ENCODE peak calls at places on chromosomes 5 and 9, in six cellular contexts. V, R, N, H, X and F are unnamed samples.

GRCh38 chr9:127561491-127562270 is 50.4 kb upstream of the STXBP1 start:
- DNase-seq in V (peak), R (peak), N (peak), H (peak), X (peak), F (peak)

GRCh38 chr5:111063709-111064322 is 7.7 kb upstream of the TSLP start:
- DNase-seq in V (no peak), R (peak), N (no peak), H (no peak), X (peak), F (no peak)

GRCh38 chr5:68217476-68217984 is 2.0 kb downstream of the PIK3R1 start:
- DNase-seq in V (no peak), R (no peak), N (peak), H (peak), X (peak), F (no peak)

GRCh38 chr9:80586786-80587185 is 1015.0 kb downstream of the TLE4 start:
- DNase-seq in V (no peak), R (no peak), N (no peak), H (no peak), X (no peak), F (no peak)

GRCh38 chr5:5063533-5063953 is 76.6 kb upstream of the ADAMTS16 start:
- DNase-seq in V (no peak), R (no peak), N (peak), H (no peak), X (no peak), F (no peak)

GRCh38 chr9:91245432-91246313 is 116.0 kb downstream of the AUH start:
- DNase-seq in V (no peak), R (no peak), N (no peak), H (no peak), X (peak), F (no peak)

GRCh38 chr9:85433046-85433445 is 308.7 kb downstream of the AGTPBP1 start:
- DNase-seq in V (no peak), R (no peak), N (no peak), H (no peak), X (no peak), F (no peak)

GRCh38 chr5:157593036-157593435 is 17.5 kb upstream of the ADAM19 start:
- DNase-seq in V (no peak), R (no peak), N (no peak), H (no peak), X (no peak), F (no peak)

GRCh38 chr9:134057751-134058701 is 9.8 kb downstream of the BRD3 start:
- DNase-seq in V (no peak), R (no peak), N (no peak), H (peak), X (no peak), F (no peak)

GRCh38 chr9:87428659-87429058 is 69.0 kb upstream of the DAPK1 start:
- DNase-seq in V (no peak), R (peak), N (no peak), H (no peak), X (no peak), F (no peak)

GRCh38 chr5:31833710-31834109 is 194.8 kb downstream of the PDZD2 start:
- DNase-seq in V (no peak), R (no peak), N (no peak), H (no peak), X (no peak), F (no peak)

GRCh38 chr5:91139572-91140200 is 243.4 kb downstream of the ARRDC3 start:
- DNase-seq in V (no peak), R (no peak), N (no peak), H (no peak), X (peak), F (no peak)

GRCh38 chr9:133521122-133522072 is 3.4 kb downstream of the MYMK start:
- DNase-seq in V (no peak), R (no peak), N (no peak), H (no peak), X (no peak), F (no peak)

GRCh38 chr9:79695531-79696218 is 123.9 kb downstream of the TLE4 start:
- DNase-seq in V (no peak), R (no peak), N (no peak), H (no peak), X (no peak), F (no peak)

GRCh38 chr5:142057697-142058056 is 44.9 kb upstream of the GNPDA1 start:
- DNase-seq in V (no peak), R (peak), N (no peak), H (no peak), X (no peak), F (no peak)

GRCh38 chr9:16369427-16369826 is 501.0 kb downstream of the BNC2 start:
- DNase-seq in V (no peak), R (no peak), N (no peak), H (no peak), X (no peak), F (no peak)

GRCh38 chr5:36669015-36669651 is 62.7 kb downstream of the SLC1A3 start:
- DNase-seq in V (no peak), R (no peak), N (no peak), H (no peak), X (no peak), F (no peak)

GRCh38 chr5:105581988-105582690 is 2019.5 kb upstream of the NUDT12 start:
- DNase-seq in V (no peak), R (no peak), N (no peak), H (no peak), X (no peak), F (no peak)

GRCh38 chr5:141636413-141637265 is at the start of the genes HDAC3 and RELL2:
- DNase-seq in V (peak), R (peak), N (peak), H (peak), X (peak), F (no peak)

GRCh38 chr9:111974092-111974681 is 77.6 kb downstream of the UGCG start:
- DNase-seq in V (no peak), R (peak), N (no peak), H (peak), X (peak), F (no peak)

GRCh38 chr5:91132552-91132951 is 250.6 kb downstream of the ARRDC3 start:
- DNase-seq in V (no peak), R (no peak), N (no peak), H (no peak), X (no peak), F (no peak)

GRCh38 chr5:138955013-138955660 is 80.0 kb upstream of the LRRTM2 start:
- DNase-seq in V (no peak), R (no peak), N (peak), H (no peak), X (peak), F (no peak)

GRCh38 chr5:125402787-125403186 is 656.3 kb upstream of the ZNF608 start:
- DNase-seq in V (no peak), R (no peak), N (no peak), H (no peak), X (no peak), F (no peak)
- TF ChIP-seq CTCF in V (no peak), R (no peak), N (no peak), H (no peak), X (no peak), F (no peak)

DNA sequence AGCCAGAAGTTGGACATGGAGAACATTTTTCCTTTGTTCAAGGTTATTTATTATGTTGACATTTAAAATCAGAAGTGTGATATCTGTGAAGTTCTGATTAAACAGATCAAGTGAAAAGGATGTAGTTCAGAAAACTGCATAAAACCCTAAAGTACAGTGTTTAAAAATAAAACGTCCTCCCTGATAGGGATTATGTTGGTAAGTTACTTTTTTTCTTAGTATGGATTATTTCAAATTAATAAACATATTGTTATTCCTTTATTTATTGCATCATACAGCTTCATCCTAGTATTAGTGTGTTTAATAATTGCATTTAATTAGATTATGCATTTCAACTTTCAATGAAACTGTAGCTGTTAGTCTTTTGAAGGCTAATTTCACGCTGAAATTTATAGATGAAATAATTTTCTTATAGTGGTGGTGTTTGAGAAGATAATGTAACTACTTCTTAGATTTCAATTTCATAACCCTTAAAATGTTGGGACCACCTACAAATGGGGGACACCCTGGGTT is 157.9 kb upstream of the DMRT1 start:
- DNase-seq in V (no peak), R (no peak), N (no peak), H (no peak), X (no peak), F (no peak)
- H3K4me3 ChIP-seq in V (peak), R (no peak), N (no peak), H (no peak), X (no peak), F (no peak)

GRCh38 chr5:57435701-57436134 is 46.9 kb downstream of the ACTBL2 start:
- DNase-seq in V (no peak), R (peak), N (no peak), H (no peak), X (peak), F (peak)

GRCh38 chr5:57431816-57432215 is 50.8 kb downstream of the ACTBL2 start:
- DNase-seq in V (no peak), R (no peak), N (no peak), H (no peak), X (no peak), F (no peak)

GRCh38 chr5:57434683-57435082 is 47.9 kb downstream of the ACTBL2 start:
- DNase-seq in V (no peak), R (no peak), N (no peak), H (no peak), X (no peak), F (no peak)

GRCh38 chr5:57434227-57434640 is 48.4 kb downstream of the ACTBL2 start:
- DNase-seq in V (no peak), R (no peak), N (no peak), H (no peak), X (no peak), F (no peak)

DNA sequence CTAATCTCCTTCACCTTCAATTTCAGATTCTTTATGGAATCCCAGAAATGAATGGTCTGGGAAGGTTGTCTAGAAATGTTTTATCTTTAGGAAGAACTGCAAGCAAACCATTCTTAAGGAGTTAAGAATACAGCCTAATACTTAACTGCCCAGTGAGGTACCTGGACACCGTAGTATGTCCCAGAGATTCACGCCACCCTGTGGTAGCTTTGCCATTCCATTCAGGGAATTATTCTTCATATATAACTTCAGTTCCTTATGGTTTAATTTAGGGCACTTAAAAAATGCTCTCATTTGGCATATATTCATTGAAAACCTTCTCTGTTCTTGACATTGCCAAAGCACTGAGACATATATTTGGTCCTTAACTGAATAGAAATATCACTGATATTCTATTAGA is 49.7 kb downstream of the ACTBL2 start:
- DNase-seq in V (no peak), R (no peak), N (peak), H (no peak), X (no peak), F (no peak)
- TF ChIP-seq CTCF in V (peak), R (no peak), N (no peak), H (no peak), X (no peak), F (no peak)

GRCh38 chr9:35836595-35836994 is 7.6 kb downstream of the TMEM8B start:
- DNase-seq in V (no peak), R (no peak), N (no peak), H (no peak), X (no peak), F (no peak)
- H3K4me3 ChIP-seq in V (no peak), R (no peak), N (no peak), H (no peak), X (no peak), F (no peak)

GRCh38 chr5:64594601-64595518 is 89.0 kb downstream of the RGS7BP start:
- DNase-seq in V (no peak), R (no peak), N (peak), H (peak), X (peak), F (no peak)
- TF ChIP-seq CTCF in V (peak), R (peak), N (no peak), H (peak), X (peak), F (no peak)